ENCODE peak calls at places on chromosomes 6 and 20, in five cellular contexts. One of them, this sample, is unnamed.

GRCh38 chr20:5182615-5183254 is 55.9 kb downstream of the CDS2 start:
- DNase-seq in K562: no peak
- DNase-seq in HepG2: no peak
- DNase-seq in GM12878: no peak
- DNase-seq in SK-N-SH: no peak
- DNase-seq in this sample: no peak

GRCh38 chr6:74404366-74404765 is 708.4 kb downstream of the CD109 start:
- DNase-seq in K562: no peak
- DNase-seq in HepG2: no peak
- DNase-seq in GM12878: no peak
- DNase-seq in SK-N-SH: no peak
- DNase-seq in this sample: no peak

GRCh38 chr20:1119128-1119505 is 715 bp downstream of the PSMF1 start:
- DNase-seq in SK-N-SH: no peak
- DNase-seq in GM12878: no peak
- DNase-seq in K562: no peak
- DNase-seq in HepG2: peak
- DNase-seq in this sample: no peak

GRCh38 chr6:158739673-158740072 is 79.5 kb downstream of the EZR start:
- DNase-seq in HepG2: no peak
- DNase-seq in SK-N-SH: no peak
- DNase-seq in GM12878: no peak
- DNase-seq in K562: no peak
- DNase-seq in this sample: no peak

GRCh38 chr6:113495521-113495920 is 361.6 kb upstream of the MARCKS start:
- DNase-seq in SK-N-SH: no peak
- DNase-seq in K562: no peak
- DNase-seq in HepG2: no peak
- DNase-seq in GM12878: no peak
- DNase-seq in this sample: no peak

GRCh38 chr6:108193835-108194234 is 28.0 kb downstream of the NR2E1 start:
- DNase-seq in K562: no peak
- DNase-seq in HepG2: no peak
- DNase-seq in GM12878: no peak
- DNase-seq in SK-N-SH: no peak
- DNase-seq in this sample: no peak

GRCh38 chr6:68326762-68327161 is 308.3 kb upstream of the ADGRB3 start:
- DNase-seq in SK-N-SH: no peak
- DNase-seq in HepG2: no peak
- DNase-seq in K562: no peak
- DNase-seq in GM12878: no peak
- DNase-seq in this sample: no peak

GRCh38 chr6:117627533-117627932 is 25.2 kb upstream of the GOPC start:
- DNase-seq in K562: no peak
- DNase-seq in HepG2: no peak
- DNase-seq in GM12878: no peak
- DNase-seq in SK-N-SH: no peak
- DNase-seq in this sample: no peak

GRCh38 chr20:25136643-25137559 is 55.0 kb upstream of the VSX1 start:
- DNase-seq in GM12878: no peak
- DNase-seq in K562: no peak
- DNase-seq in HepG2: no peak
- DNase-seq in SK-N-SH: peak
- DNase-seq in this sample: peak

DNA sequence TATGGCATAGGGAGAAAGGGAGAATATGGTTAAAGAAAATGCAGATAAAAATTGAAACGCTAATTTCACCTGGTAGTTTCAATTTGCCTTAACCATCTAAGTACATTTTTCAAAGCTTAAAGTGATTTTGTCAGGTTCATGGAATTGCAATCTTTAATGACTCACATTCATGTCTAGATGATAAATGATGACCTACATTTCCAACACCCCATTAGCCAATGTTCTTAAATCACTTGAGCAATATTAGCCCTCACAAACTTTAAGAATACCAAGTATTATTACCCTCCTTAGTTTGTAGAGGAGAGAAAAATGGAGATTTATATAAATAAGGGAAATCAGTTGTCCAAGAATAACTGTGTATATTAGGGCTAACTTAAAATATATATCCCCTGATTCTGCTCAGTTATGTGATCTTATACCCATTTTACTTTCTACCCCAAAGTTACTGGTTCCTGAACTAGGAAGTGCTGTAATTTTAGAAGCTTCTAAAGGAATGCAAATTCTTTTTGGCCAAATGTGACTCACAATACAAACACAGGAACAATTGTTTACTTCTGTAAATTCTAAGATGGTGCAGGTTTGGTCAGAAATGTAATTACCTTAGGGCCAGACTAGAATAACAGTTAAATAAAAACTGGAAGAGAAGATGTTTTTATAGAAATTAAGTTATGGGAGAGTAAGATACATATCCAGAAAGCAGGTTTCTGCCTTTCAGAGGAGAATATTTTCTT is 34.5 kb downstream of the TPBG start:
- DNase-seq in K562: no peak
- DNase-seq in GM12878: no peak
- DNase-seq in SK-N-SH: no peak
- DNase-seq in HepG2: no peak
- DNase-seq in this sample: no peak
- TF ChIP-seq ZBTB33 in K562: no peak
- TF ChIP-seq ZBTB33 in GM12878: no peak
- TF ChIP-seq ZBTB33 in SK-N-SH: no peak
- TF ChIP-seq ZBTB33 in HepG2: no peak
- TF ChIP-seq ZBTB33 in this sample: no peak

DNA sequence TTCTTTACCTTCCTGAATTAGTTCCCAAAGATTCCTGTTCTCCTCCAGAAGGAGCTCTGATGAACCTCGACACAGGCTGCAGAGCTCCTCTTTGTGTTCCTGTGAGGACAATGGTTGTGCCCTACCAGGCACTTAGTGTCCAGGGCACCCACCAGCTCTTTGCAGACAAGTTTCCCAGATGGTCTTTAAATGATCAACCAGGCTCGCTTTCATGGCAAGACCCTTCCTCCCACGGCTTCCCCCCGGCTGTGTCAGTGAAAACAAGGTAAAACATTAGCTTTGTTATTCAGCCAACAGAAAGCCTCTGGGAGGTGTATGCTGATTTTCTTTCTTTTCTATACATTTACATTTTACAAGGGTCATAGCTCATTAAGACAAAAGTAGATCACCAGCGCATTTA is 32.3 kb upstream of the CNKSR3 start:
- DNase-seq in HepG2: no peak
- DNase-seq in SK-N-SH: no peak
- DNase-seq in GM12878: no peak
- DNase-seq in K562: no peak
- DNase-seq in this sample: no peak
- TF ChIP-seq ZBTB33 in HepG2: no peak
- TF ChIP-seq ZBTB33 in SK-N-SH: no peak
- TF ChIP-seq ZBTB33 in GM12878: no peak
- TF ChIP-seq ZBTB33 in K562: no peak
- TF ChIP-seq ZBTB33 in this sample: no peak

DNA sequence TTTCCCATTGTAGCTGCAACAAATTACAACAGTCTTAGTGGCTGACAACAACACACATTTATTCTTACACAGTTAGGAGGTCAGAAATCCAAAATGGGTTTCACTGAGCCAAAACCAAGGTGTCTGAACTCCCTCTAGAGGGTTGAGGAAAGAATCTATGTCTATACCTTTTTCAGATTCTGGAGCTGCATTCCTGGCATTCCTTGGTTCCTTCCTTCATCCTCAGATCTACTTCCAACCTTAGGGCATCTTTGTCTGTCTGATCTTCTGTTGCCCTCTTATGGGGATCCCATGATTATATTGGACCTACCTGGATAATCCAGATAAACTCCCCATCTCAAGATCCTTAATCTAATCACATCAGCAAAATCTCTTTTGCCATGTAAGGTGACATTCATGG is 540.9 kb upstream of the MAP3K7 start:
- DNase-seq in HepG2: no peak
- DNase-seq in GM12878: no peak
- DNase-seq in K562: no peak
- DNase-seq in SK-N-SH: no peak
- DNase-seq in this sample: no peak
- TF ChIP-seq ZBTB33 in HepG2: no peak
- TF ChIP-seq ZBTB33 in GM12878: no peak
- TF ChIP-seq ZBTB33 in K562: no peak
- TF ChIP-seq ZBTB33 in SK-N-SH: no peak
- TF ChIP-seq ZBTB33 in this sample: no peak

GRCh38 chr20:63767456-63767855 is 27.9 kb downstream of the SLC2A4RG start:
- DNase-seq in GM12878: no peak
- DNase-seq in HepG2: no peak
- DNase-seq in SK-N-SH: no peak
- DNase-seq in K562: no peak
- DNase-seq in this sample: no peak
- TF ChIP-seq ZBTB33 in GM12878: no peak
- TF ChIP-seq ZBTB33 in HepG2: no peak
- TF ChIP-seq ZBTB33 in SK-N-SH: no peak
- TF ChIP-seq ZBTB33 in K562: no peak
- TF ChIP-seq ZBTB33 in this sample: no peak

DNA sequence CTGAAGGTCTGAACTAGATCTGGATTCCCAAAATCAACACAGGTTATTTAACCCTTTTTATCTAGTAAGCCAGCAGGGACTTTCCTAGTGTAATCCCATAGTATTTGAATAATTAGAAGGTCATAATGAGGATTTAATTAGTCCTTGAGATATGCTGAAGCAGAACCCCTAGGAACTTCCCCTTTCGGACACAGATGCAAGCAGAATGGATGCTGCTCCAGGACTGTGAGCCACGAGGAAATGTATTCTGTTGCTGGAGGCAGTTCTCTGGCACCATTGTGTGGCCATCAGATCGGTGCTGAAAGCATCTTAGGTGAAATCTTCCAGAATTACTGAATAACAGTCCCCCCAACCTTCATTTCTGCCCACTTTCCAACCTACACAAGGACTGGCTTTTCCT is 206.9 kb downstream of the TMEM242 start:
- DNase-seq in GM12878: no peak
- DNase-seq in K562: no peak
- DNase-seq in HepG2: no peak
- DNase-seq in SK-N-SH: peak
- DNase-seq in this sample: no peak
- TF ChIP-seq ZBTB33 in GM12878: no peak
- TF ChIP-seq ZBTB33 in K562: no peak
- TF ChIP-seq ZBTB33 in HepG2: no peak
- TF ChIP-seq ZBTB33 in SK-N-SH: no peak
- TF ChIP-seq ZBTB33 in this sample: no peak

DNA sequence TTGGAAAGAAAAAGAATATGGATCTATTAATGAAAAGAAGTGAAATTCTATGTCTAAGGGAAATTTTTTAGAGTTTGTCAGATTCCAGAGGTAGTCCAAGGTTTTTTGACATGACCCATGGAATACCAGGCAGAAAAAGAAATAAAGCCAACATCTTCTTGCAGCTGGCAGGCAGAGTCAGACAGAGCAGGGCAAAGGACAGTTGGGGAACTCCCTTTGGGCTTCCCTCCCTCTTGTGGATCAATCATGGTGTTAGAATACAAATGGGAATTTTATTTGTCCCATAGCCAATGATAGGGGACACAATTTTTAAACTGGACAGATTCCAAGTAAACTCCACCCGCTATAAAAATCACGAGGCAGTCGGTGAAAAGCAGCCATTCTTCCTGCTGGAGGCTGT is 92.1 kb upstream of the TAB2 start:
- DNase-seq in HepG2: no peak
- DNase-seq in SK-N-SH: no peak
- DNase-seq in K562: no peak
- DNase-seq in GM12878: no peak
- DNase-seq in this sample: no peak
- TF ChIP-seq ZBTB33 in HepG2: no peak
- TF ChIP-seq ZBTB33 in SK-N-SH: no peak
- TF ChIP-seq ZBTB33 in K562: no peak
- TF ChIP-seq ZBTB33 in GM12878: no peak
- TF ChIP-seq ZBTB33 in this sample: no peak

DNA sequence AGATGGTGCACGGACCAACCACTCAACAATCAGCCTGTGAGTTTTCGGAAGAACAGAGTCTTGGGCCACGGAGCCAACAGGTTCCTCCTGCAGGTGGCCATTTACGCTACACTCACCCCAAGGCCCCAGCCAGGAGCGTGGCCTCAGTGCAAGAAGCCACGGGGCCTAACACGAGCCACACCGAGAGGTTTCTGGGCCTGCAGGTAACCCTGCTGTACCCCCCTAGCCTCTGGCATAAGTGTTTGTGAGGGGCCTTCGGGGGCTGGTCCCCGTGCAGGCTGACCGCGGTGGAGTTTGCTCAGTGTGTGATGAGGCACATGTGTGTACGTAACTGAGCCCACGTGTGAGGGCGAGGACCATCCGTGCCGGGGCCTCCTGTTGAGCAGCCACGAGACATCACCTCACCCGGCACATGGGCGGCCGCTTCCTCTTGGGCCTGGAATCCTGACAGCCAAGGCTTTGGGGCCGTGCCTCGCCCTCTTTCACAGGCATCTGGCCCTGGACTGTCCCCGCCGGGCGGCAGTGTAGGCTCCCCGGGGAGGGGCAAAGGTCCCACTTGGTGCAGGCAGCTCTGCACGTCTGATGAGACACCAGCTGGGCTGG is 202.4 kb downstream of the DLL1 start:
- DNase-seq in K562: no peak
- DNase-seq in GM12878: no peak
- DNase-seq in HepG2: no peak
- DNase-seq in SK-N-SH: no peak
- DNase-seq in this sample: no peak
- TF ChIP-seq ZBTB33 in K562: no peak
- TF ChIP-seq ZBTB33 in GM12878: no peak
- TF ChIP-seq ZBTB33 in HepG2: no peak
- TF ChIP-seq ZBTB33 in SK-N-SH: no peak
- TF ChIP-seq ZBTB33 in this sample: no peak

GRCh38 chr6:73209117-73209516 is 16.2 kb downstream of the KHDC1L start:
- DNase-seq in GM12878: no peak
- DNase-seq in K562: no peak
- DNase-seq in SK-N-SH: no peak
- DNase-seq in HepG2: no peak
- DNase-seq in this sample: no peak
- TF ChIP-seq ZBTB33 in GM12878: no peak
- TF ChIP-seq ZBTB33 in K562: no peak
- TF ChIP-seq ZBTB33 in SK-N-SH: no peak
- TF ChIP-seq ZBTB33 in HepG2: no peak
- TF ChIP-seq ZBTB33 in this sample: no peak